ENCODE peak calls at places on chromosomes 7 and 10, in nine cellular contexts. One of them, this sample, is unnamed.

GRCh38 chr7:116089293-116089692 is 58.7 kb upstream of the TFEC start:
- DNase-seq in LNCaP clone FGC: no peak
- DNase-seq in astrocyte: peak
- DNase-seq in AG04449: no peak
- DNase-seq in MM.1S: no peak
- DNase-seq in left lung: no peak
- DNase-seq in HCT116: no peak
- DNase-seq in body of pancreas: no peak
- DNase-seq in AG04450: no peak
- DNase-seq in this sample: no peak

GRCh38 chr10:131452926-131453771 is 141.6 kb upstream of the TCERG1L start:
- DNase-seq in AG04450: no peak
- DNase-seq in body of pancreas: no peak
- DNase-seq in HCT116: no peak
- DNase-seq in astrocyte: no peak
- DNase-seq in left lung: no peak
- DNase-seq in AG04449: no peak
- DNase-seq in MM.1S: no peak
- DNase-seq in LNCaP clone FGC: no peak
- DNase-seq in this sample: no peak

GRCh38 chr7:6210973-6211372 is 61.5 kb downstream of the CYTH3 start:
- DNase-seq in astrocyte: no peak
- DNase-seq in HCT116: no peak
- DNase-seq in AG04450: no peak
- DNase-seq in left lung: no peak
- DNase-seq in AG04449: no peak
- DNase-seq in LNCaP clone FGC: no peak
- DNase-seq in body of pancreas: no peak
- DNase-seq in MM.1S: no peak
- DNase-seq in this sample: no peak

GRCh38 chr10:77485847-77486246 is 151.8 kb downstream of the KCNMA1 start:
- DNase-seq in left lung: no peak
- DNase-seq in LNCaP clone FGC: peak
- DNase-seq in astrocyte: no peak
- DNase-seq in AG04450: no peak
- DNase-seq in body of pancreas: peak
- DNase-seq in HCT116: no peak
- DNase-seq in AG04449: no peak
- DNase-seq in MM.1S: no peak
- DNase-seq in this sample: no peak

GRCh38 chr10:5987747-5988146 is 10.4 kb upstream of the IL15RA start:
- DNase-seq in HCT116: no peak
- DNase-seq in body of pancreas: no peak
- DNase-seq in left lung: no peak
- DNase-seq in LNCaP clone FGC: no peak
- DNase-seq in AG04449: no peak
- DNase-seq in AG04450: no peak
- DNase-seq in astrocyte: no peak
- DNase-seq in MM.1S: no peak
- DNase-seq in this sample: no peak

GRCh38 chr10:117322258-117322657 is 53.0 kb downstream of the PDZD8 start:
- DNase-seq in LNCaP clone FGC: no peak
- DNase-seq in MM.1S: no peak
- DNase-seq in AG04450: no peak
- DNase-seq in left lung: no peak
- DNase-seq in AG04449: no peak
- DNase-seq in astrocyte: no peak
- DNase-seq in body of pancreas: no peak
- DNase-seq in HCT116: no peak
- DNase-seq in this sample: no peak

GRCh38 chr10:125538947-125539649 is 143.9 kb downstream of the TEX36 start:
- DNase-seq in LNCaP clone FGC: peak
- DNase-seq in body of pancreas: peak
- DNase-seq in HCT116: no peak
- DNase-seq in MM.1S: no peak
- DNase-seq in AG04450: no peak
- DNase-seq in AG04449: no peak
- DNase-seq in astrocyte: no peak
- DNase-seq in left lung: peak
- DNase-seq in this sample: no peak

GRCh38 chr10:90862908-90863514 is 5.2 kb upstream of the HTR7 start:
- DNase-seq in LNCaP clone FGC: no peak
- DNase-seq in MM.1S: peak
- DNase-seq in astrocyte: no peak
- DNase-seq in AG04450: no peak
- DNase-seq in body of pancreas: no peak
- DNase-seq in AG04449: no peak
- DNase-seq in HCT116: no peak
- DNase-seq in left lung: no peak
- DNase-seq in this sample: peak

GRCh38 chr7:64849250-64849923 is 53.7 kb upstream of the ZNF273 start:
- DNase-seq in AG04449: no peak
- DNase-seq in AG04450: no peak
- DNase-seq in astrocyte: peak
- DNase-seq in body of pancreas: no peak
- DNase-seq in LNCaP clone FGC: no peak
- DNase-seq in left lung: no peak
- DNase-seq in MM.1S: no peak
- DNase-seq in HCT116: no peak
- DNase-seq in this sample: no peak

GRCh38 chr7:140390034-140390433 is 8.3 kb downstream of the SLC37A3 start:
- DNase-seq in HCT116: no peak
- DNase-seq in body of pancreas: no peak
- DNase-seq in AG04450: no peak
- DNase-seq in astrocyte: no peak
- DNase-seq in left lung: no peak
- DNase-seq in MM.1S: no peak
- DNase-seq in AG04449: no peak
- DNase-seq in LNCaP clone FGC: no peak
- DNase-seq in this sample: no peak

GRCh38 chr7:102473271-102473991 is 5.3 kb downstream of the POLR2J start:
- DNase-seq in astrocyte: no peak
- DNase-seq in HCT116: no peak
- DNase-seq in MM.1S: peak
- DNase-seq in AG04449: no peak
- DNase-seq in LNCaP clone FGC: no peak
- DNase-seq in left lung: peak
- DNase-seq in AG04450: no peak
- DNase-seq in body of pancreas: peak
- DNase-seq in this sample: no peak

GRCh38 chr7:43884617-43885016 is 15.3 kb upstream of the MRPS24 start:
- DNase-seq in left lung: no peak
- DNase-seq in HCT116: no peak
- DNase-seq in astrocyte: no peak
- DNase-seq in AG04449: no peak
- DNase-seq in MM.1S: no peak
- DNase-seq in body of pancreas: no peak
- DNase-seq in LNCaP clone FGC: no peak
- DNase-seq in AG04450: no peak
- DNase-seq in this sample: no peak

GRCh38 chr10:102869290-102870198 is at the start of gene AS3MT:
- DNase-seq in AG04449: no peak
- DNase-seq in astrocyte: no peak
- DNase-seq in HCT116: no peak
- DNase-seq in MM.1S: no peak
- DNase-seq in left lung: no peak
- DNase-seq in AG04450: no peak
- DNase-seq in LNCaP clone FGC: no peak
- DNase-seq in body of pancreas: peak
- DNase-seq in this sample: peak

GRCh38 chr7:74612015-74612829 is 45.3 kb upstream of the GTF2I start:
- DNase-seq in MM.1S: no peak
- DNase-seq in body of pancreas: peak
- DNase-seq in LNCaP clone FGC: no peak
- DNase-seq in HCT116: no peak
- DNase-seq in AG04449: no peak
- DNase-seq in left lung: peak
- DNase-seq in astrocyte: peak
- DNase-seq in AG04450: no peak
- DNase-seq in this sample: no peak

GRCh38 chr7:127938588-127938987 is 92.6 kb downstream of the LRRC4 start:
- DNase-seq in body of pancreas: no peak
- DNase-seq in astrocyte: peak
- DNase-seq in AG04450: peak
- DNase-seq in AG04449: peak
- DNase-seq in MM.1S: no peak
- DNase-seq in LNCaP clone FGC: no peak
- DNase-seq in HCT116: no peak
- DNase-seq in left lung: no peak
- DNase-seq in this sample: no peak
- TF ChIP-seq CTCF in body of pancreas: no peak
- TF ChIP-seq CTCF in astrocyte: no peak
- TF ChIP-seq CTCF in AG04450: no peak
- TF ChIP-seq CTCF in AG04449: no peak
- TF ChIP-seq CTCF in MM.1S: no peak
- TF ChIP-seq CTCF in LNCaP clone FGC: no peak
- TF ChIP-seq CTCF in HCT116: no peak
- TF ChIP-seq CTCF in left lung: no peak
- TF ChIP-seq CTCF in this sample: no peak

DNA sequence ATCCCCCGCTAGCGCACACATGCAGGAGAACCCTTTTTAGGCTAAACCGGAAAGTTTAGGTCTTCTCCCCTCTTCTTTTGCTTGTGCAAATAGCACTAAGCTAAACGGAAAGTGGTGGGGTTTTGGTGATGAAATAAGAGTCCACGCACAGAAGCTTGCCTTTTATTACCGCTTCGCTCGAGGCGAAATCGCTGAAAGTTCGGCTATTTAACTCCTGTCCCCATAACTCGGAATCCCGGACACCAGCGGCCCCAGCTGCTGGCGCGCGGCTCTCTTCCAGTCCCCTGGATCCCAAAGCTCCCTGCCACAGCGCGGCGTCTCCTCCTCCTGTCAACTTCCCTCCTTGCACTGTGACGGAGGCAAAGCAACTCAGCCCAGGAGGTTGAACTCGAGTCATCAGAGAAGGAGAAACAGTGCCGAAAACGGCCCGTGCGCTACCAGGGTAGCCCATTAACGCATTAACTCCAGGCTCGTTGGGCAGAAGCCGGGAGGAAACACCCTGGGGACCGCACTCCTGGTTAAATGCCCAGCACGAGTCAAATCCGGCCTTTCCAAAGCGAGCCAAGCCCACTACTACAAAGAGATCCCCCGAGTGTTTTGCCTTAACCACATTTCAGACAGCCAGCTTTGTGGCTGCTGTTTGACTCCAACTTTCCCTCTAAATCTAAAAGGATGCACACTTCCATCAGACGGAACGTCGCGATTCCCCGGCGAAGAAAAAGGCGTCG is 1.3 kb downstream of the SEMA3D start:
- DNase-seq in HCT116: no peak
- DNase-seq in astrocyte: peak
- DNase-seq in left lung: peak
- DNase-seq in body of pancreas: no peak
- DNase-seq in MM.1S: no peak
- DNase-seq in AG04450: no peak
- DNase-seq in LNCaP clone FGC: no peak
- DNase-seq in AG04449: no peak
- DNase-seq in this sample: no peak
- TF ChIP-seq CTCF in HCT116: no peak
- TF ChIP-seq CTCF in astrocyte: no peak
- TF ChIP-seq CTCF in left lung: no peak
- TF ChIP-seq CTCF in body of pancreas: no peak
- TF ChIP-seq CTCF in MM.1S: no peak
- TF ChIP-seq CTCF in AG04450: peak
- TF ChIP-seq CTCF in LNCaP clone FGC: peak
- TF ChIP-seq CTCF in AG04449: peak
- TF ChIP-seq CTCF in this sample: no peak

GRCh38 chr7:153840861-153841260 is 211.3 kb upstream of the DPP6 start:
- DNase-seq in AG04449: no peak
- DNase-seq in MM.1S: peak
- DNase-seq in LNCaP clone FGC: no peak
- DNase-seq in astrocyte: no peak
- DNase-seq in body of pancreas: no peak
- DNase-seq in AG04450: no peak
- DNase-seq in left lung: no peak
- DNase-seq in HCT116: no peak
- DNase-seq in this sample: no peak

GRCh38 chr7:153832160-153832559 is 220.0 kb upstream of the DPP6 start:
- DNase-seq in LNCaP clone FGC: no peak
- DNase-seq in body of pancreas: no peak
- DNase-seq in MM.1S: peak
- DNase-seq in left lung: no peak
- DNase-seq in HCT116: no peak
- DNase-seq in astrocyte: no peak
- DNase-seq in AG04449: no peak
- DNase-seq in AG04450: no peak
- DNase-seq in this sample: no peak

GRCh38 chr7:153835712-153836265 is 216.4 kb upstream of the DPP6 start:
- DNase-seq in LNCaP clone FGC: no peak
- DNase-seq in body of pancreas: peak
- DNase-seq in AG04449: no peak
- DNase-seq in AG04450: no peak
- DNase-seq in MM.1S: no peak
- DNase-seq in astrocyte: no peak
- DNase-seq in HCT116: no peak
- DNase-seq in left lung: no peak
- DNase-seq in this sample: no peak

GRCh38 chr7:153829523-153829922 is 222.7 kb upstream of the DPP6 start:
- DNase-seq in left lung: no peak
- DNase-seq in MM.1S: no peak
- DNase-seq in astrocyte: no peak
- DNase-seq in LNCaP clone FGC: no peak
- DNase-seq in body of pancreas: no peak
- DNase-seq in AG04449: no peak
- DNase-seq in AG04450: no peak
- DNase-seq in HCT116: no peak
- DNase-seq in this sample: no peak

GRCh38 chr7:153835104-153835503 is 217.1 kb upstream of the DPP6 start:
- DNase-seq in AG04449: no peak
- DNase-seq in MM.1S: peak
- DNase-seq in body of pancreas: no peak
- DNase-seq in LNCaP clone FGC: no peak
- DNase-seq in left lung: no peak
- DNase-seq in HCT116: no peak
- DNase-seq in astrocyte: no peak
- DNase-seq in AG04450: no peak
- DNase-seq in this sample: no peak
- TF ChIP-seq CTCF in AG04449: no peak
- TF ChIP-seq CTCF in MM.1S: peak
- TF ChIP-seq CTCF in body of pancreas: no peak
- TF ChIP-seq CTCF in LNCaP clone FGC: no peak
- TF ChIP-seq CTCF in left lung: no peak
- TF ChIP-seq CTCF in HCT116: no peak
- TF ChIP-seq CTCF in astrocyte: no peak
- TF ChIP-seq CTCF in AG04450: no peak
- TF ChIP-seq CTCF in this sample: no peak

DNA sequence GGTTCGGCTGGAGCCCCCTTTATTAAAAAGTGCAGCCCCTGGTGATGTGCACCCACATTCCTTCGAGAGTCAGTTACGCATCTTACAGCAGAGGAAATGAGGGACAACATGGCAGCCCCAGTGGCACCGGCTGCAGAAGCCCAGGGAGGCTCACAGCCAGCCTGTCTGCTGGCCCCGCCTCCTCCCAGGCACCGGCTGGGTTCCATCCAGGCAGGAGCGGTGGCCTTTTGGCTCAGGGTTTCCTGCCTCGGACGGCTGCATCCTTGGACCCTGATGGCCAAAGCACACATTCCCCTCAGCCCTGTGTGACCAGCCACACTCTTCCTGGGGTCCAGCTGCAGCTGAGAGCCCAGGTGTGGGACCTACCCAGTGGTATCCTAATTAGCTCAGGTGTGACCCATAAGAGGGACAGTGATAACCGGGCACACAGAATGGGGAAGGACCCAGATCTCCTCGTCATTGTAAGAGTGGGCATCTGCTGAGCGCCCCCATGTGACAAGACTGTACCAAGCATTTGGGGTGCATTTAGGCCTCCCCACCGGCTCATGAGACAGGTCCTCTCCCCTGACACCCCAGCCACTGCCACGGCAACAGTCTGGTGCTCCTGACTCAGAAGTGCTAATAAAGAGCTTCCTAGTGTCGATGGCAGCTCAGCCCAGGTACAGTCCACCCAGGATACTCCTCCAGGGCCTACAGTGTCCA is 63.3 kb upstream of the CHST15 start:
- DNase-seq in LNCaP clone FGC: no peak
- DNase-seq in AG04449: no peak
- DNase-seq in astrocyte: no peak
- DNase-seq in body of pancreas: no peak
- DNase-seq in HCT116: no peak
- DNase-seq in left lung: no peak
- DNase-seq in MM.1S: no peak
- DNase-seq in AG04450: no peak
- DNase-seq in this sample: no peak
- TF ChIP-seq CTCF in LNCaP clone FGC: no peak
- TF ChIP-seq CTCF in AG04449: no peak
- TF ChIP-seq CTCF in astrocyte: no peak
- TF ChIP-seq CTCF in body of pancreas: no peak
- TF ChIP-seq CTCF in HCT116: no peak
- TF ChIP-seq CTCF in left lung: no peak
- TF ChIP-seq CTCF in MM.1S: no peak
- TF ChIP-seq CTCF in AG04450: no peak
- TF ChIP-seq CTCF in this sample: no peak